ENCODE peak calls at places on chromosome 15, in six cellular contexts. One of them, this sample, is unnamed.

GRCh38 chr15:65963358-65963757 is 94.1 kb downstream of the RAB11A start:
- DNase-seq in WERI-Rb-1: no peak
- DNase-seq in aorta: no peak
- DNase-seq in brain microvascular endothelial cell: no peak
- DNase-seq in heart right ventricle: no peak
- DNase-seq in CD4-positive, CD25-positive, alpha-beta regulatory T cell: no peak
- DNase-seq in this sample: no peak

GRCh38 chr15:93103823-93104222 is 14.8 kb upstream of the RGMA start:
- DNase-seq in WERI-Rb-1: no peak
- DNase-seq in brain microvascular endothelial cell: no peak
- DNase-seq in aorta: no peak
- DNase-seq in CD4-positive, CD25-positive, alpha-beta regulatory T cell: no peak
- DNase-seq in heart right ventricle: no peak
- DNase-seq in this sample: no peak

GRCh38 chr15:56411122-56411749 is 46.0 kb downstream of the TEX9 start:
- DNase-seq in heart right ventricle: no peak
- DNase-seq in brain microvascular endothelial cell: peak
- DNase-seq in WERI-Rb-1: no peak
- DNase-seq in CD4-positive, CD25-positive, alpha-beta regulatory T cell: no peak
- DNase-seq in aorta: no peak
- DNase-seq in this sample: no peak

GRCh38 chr15:64599716-64600115 is 139.3 kb downstream of the ZNF609 start:
- DNase-seq in aorta: no peak
- DNase-seq in brain microvascular endothelial cell: no peak
- DNase-seq in CD4-positive, CD25-positive, alpha-beta regulatory T cell: no peak
- DNase-seq in heart right ventricle: no peak
- DNase-seq in WERI-Rb-1: no peak
- DNase-seq in this sample: no peak

GRCh38 chr15:41943543-41944312 is 28.6 kb downstream of the EHD4 start:
- DNase-seq in brain microvascular endothelial cell: no peak
- DNase-seq in CD4-positive, CD25-positive, alpha-beta regulatory T cell: no peak
- DNase-seq in aorta: no peak
- DNase-seq in heart right ventricle: no peak
- DNase-seq in WERI-Rb-1: no peak
- DNase-seq in this sample: no peak

GRCh38 chr15:45714501-45715488 is 80.0 kb downstream of the SQOR start:
- DNase-seq in heart right ventricle: peak
- DNase-seq in aorta: no peak
- DNase-seq in CD4-positive, CD25-positive, alpha-beta regulatory T cell: peak
- DNase-seq in brain microvascular endothelial cell: peak
- DNase-seq in WERI-Rb-1: peak
- DNase-seq in this sample: peak

GRCh38 chr15:63322541-63322940 is 45.1 kb downstream of the APH1B start:
- DNase-seq in heart right ventricle: peak
- DNase-seq in WERI-Rb-1: no peak
- DNase-seq in brain microvascular endothelial cell: peak
- DNase-seq in aorta: no peak
- DNase-seq in CD4-positive, CD25-positive, alpha-beta regulatory T cell: no peak
- DNase-seq in this sample: no peak

GRCh38 chr15:78325092-78325843 is 14.9 kb upstream of the CRABP1 start:
- DNase-seq in CD4-positive, CD25-positive, alpha-beta regulatory T cell: no peak
- DNase-seq in WERI-Rb-1: no peak
- DNase-seq in brain microvascular endothelial cell: no peak
- DNase-seq in heart right ventricle: peak
- DNase-seq in aorta: no peak
- DNase-seq in this sample: no peak

GRCh38 chr15:65333863-65334262 is 29.4 kb downstream of the RNU5B-1 start:
- DNase-seq in aorta: no peak
- DNase-seq in brain microvascular endothelial cell: no peak
- DNase-seq in heart right ventricle: no peak
- DNase-seq in WERI-Rb-1: peak
- DNase-seq in CD4-positive, CD25-positive, alpha-beta regulatory T cell: no peak
- DNase-seq in this sample: no peak

GRCh38 chr15:23416349-23417276 is 30.4 kb downstream of the GOLGA6L2 start:
- DNase-seq in heart right ventricle: no peak
- DNase-seq in WERI-Rb-1: no peak
- DNase-seq in CD4-positive, CD25-positive, alpha-beta regulatory T cell: no peak
- DNase-seq in aorta: peak
- DNase-seq in brain microvascular endothelial cell: no peak
- DNase-seq in this sample: no peak

GRCh38 chr15:83694030-83694429 is 40.1 kb downstream of the ADAMTSL3 start:
- DNase-seq in WERI-Rb-1: no peak
- DNase-seq in CD4-positive, CD25-positive, alpha-beta regulatory T cell: no peak
- DNase-seq in brain microvascular endothelial cell: peak
- DNase-seq in aorta: peak
- DNase-seq in heart right ventricle: peak
- DNase-seq in this sample: no peak

GRCh38 chr15:83692820-83693581 is 39.1 kb downstream of the ADAMTSL3 start:
- DNase-seq in WERI-Rb-1: no peak
- DNase-seq in aorta: no peak
- DNase-seq in CD4-positive, CD25-positive, alpha-beta regulatory T cell: no peak
- DNase-seq in brain microvascular endothelial cell: no peak
- DNase-seq in heart right ventricle: no peak
- DNase-seq in this sample: no peak

GRCh38 chr15:90787881-90788280 is 70.7 kb downstream of the BLM start:
- DNase-seq in brain microvascular endothelial cell: peak
- DNase-seq in heart right ventricle: no peak
- DNase-seq in aorta: no peak
- DNase-seq in WERI-Rb-1: no peak
- DNase-seq in CD4-positive, CD25-positive, alpha-beta regulatory T cell: no peak
- DNase-seq in this sample: no peak

GRCh38 chr15:78056714-78057269 is 20.7 kb downstream of the TBC1D2B start:
- DNase-seq in brain microvascular endothelial cell: no peak
- DNase-seq in aorta: peak
- DNase-seq in CD4-positive, CD25-positive, alpha-beta regulatory T cell: peak
- DNase-seq in WERI-Rb-1: no peak
- DNase-seq in heart right ventricle: peak
- DNase-seq in this sample: no peak

DNA sequence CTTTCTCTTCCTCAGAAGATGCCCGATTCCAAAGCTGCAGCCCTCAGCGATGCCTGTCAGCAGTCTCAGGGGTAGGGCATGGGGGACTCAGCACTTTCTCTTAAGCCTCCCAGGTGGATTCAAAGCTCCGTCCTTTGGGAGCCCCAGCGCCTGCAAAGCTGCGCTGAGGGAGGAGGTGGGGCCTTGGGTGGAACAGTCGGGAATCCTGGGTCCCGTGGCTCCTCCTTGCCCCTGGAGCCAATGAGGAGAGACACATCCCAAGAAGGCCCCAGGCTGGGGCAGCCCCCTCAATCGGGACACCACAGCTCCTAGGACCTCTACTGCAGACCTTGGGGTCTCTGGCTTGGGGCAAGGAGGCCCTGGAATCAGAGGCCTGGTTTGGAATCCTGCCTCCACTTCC is 227.5 kb upstream of the IGF1R start:
- DNase-seq in aorta: no peak
- DNase-seq in heart right ventricle: no peak
- DNase-seq in CD4-positive, CD25-positive, alpha-beta regulatory T cell: no peak
- DNase-seq in brain microvascular endothelial cell: no peak
- DNase-seq in WERI-Rb-1: no peak
- DNase-seq in this sample: no peak
- H3K27ac ChIP-seq in aorta: no peak
- H3K27ac ChIP-seq in heart right ventricle: no peak
- H3K27ac ChIP-seq in CD4-positive, CD25-positive, alpha-beta regulatory T cell: no peak
- H3K27ac ChIP-seq in brain microvascular endothelial cell: no peak
- H3K27ac ChIP-seq in WERI-Rb-1: no peak
- H3K27ac ChIP-seq in this sample: no peak

GRCh38 chr15:85622432-85622831 is 172.3 kb downstream of the KLHL25 start:
- DNase-seq in brain microvascular endothelial cell: no peak
- DNase-seq in heart right ventricle: no peak
- DNase-seq in aorta: no peak
- DNase-seq in CD4-positive, CD25-positive, alpha-beta regulatory T cell: no peak
- DNase-seq in WERI-Rb-1: peak
- DNase-seq in this sample: peak

GRCh38 chr15:85623648-85624047 is 171.1 kb downstream of the KLHL25 start:
- DNase-seq in heart right ventricle: no peak
- DNase-seq in WERI-Rb-1: no peak
- DNase-seq in CD4-positive, CD25-positive, alpha-beta regulatory T cell: no peak
- DNase-seq in aorta: no peak
- DNase-seq in brain microvascular endothelial cell: no peak
- DNase-seq in this sample: no peak

GRCh38 chr15:85618956-85619491 is 175.7 kb downstream of the KLHL25 start:
- DNase-seq in brain microvascular endothelial cell: peak
- DNase-seq in WERI-Rb-1: no peak
- DNase-seq in heart right ventricle: peak
- DNase-seq in CD4-positive, CD25-positive, alpha-beta regulatory T cell: peak
- DNase-seq in aorta: peak
- DNase-seq in this sample: peak

GRCh38 chr15:85621096-85621495 is 173.6 kb downstream of the KLHL25 start:
- DNase-seq in brain microvascular endothelial cell: no peak
- DNase-seq in aorta: no peak
- DNase-seq in WERI-Rb-1: no peak
- DNase-seq in heart right ventricle: no peak
- DNase-seq in CD4-positive, CD25-positive, alpha-beta regulatory T cell: no peak
- DNase-seq in this sample: no peak

GRCh38 chr15:85620321-85621044 is 174.2 kb downstream of the KLHL25 start:
- DNase-seq in brain microvascular endothelial cell: no peak
- DNase-seq in CD4-positive, CD25-positive, alpha-beta regulatory T cell: no peak
- DNase-seq in aorta: no peak
- DNase-seq in heart right ventricle: peak
- DNase-seq in WERI-Rb-1: no peak
- DNase-seq in this sample: no peak
- H3K4me3 ChIP-seq in brain microvascular endothelial cell: peak
- H3K4me3 ChIP-seq in CD4-positive, CD25-positive, alpha-beta regulatory T cell: peak
- H3K4me3 ChIP-seq in aorta: peak
- H3K4me3 ChIP-seq in heart right ventricle: peak
- H3K4me3 ChIP-seq in WERI-Rb-1: no peak
- H3K4me3 ChIP-seq in this sample: peak

DNA sequence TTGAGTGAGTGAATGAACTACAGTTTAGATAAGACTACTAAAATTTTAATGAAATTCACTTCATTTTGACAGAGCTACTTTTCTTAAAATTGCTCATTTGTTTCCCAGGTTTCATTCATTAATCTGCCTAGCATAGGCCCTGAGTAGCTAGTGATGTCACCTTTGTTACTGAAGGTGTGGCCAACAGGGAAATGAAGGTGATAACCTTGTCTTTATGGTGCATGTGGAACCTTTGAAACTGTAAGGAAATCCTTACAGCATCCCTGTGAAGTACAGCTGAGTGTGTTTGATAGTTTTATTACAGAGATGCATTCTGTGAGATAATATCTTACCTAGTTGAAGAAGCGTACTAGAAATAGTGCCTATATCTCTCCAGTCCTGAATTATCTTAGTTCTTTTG is 112.9 kb downstream of the AKAP13 start:
- DNase-seq in brain microvascular endothelial cell: no peak
- DNase-seq in heart right ventricle: no peak
- DNase-seq in aorta: no peak
- DNase-seq in WERI-Rb-1: no peak
- DNase-seq in CD4-positive, CD25-positive, alpha-beta regulatory T cell: no peak
- DNase-seq in this sample: no peak
- H3K27ac ChIP-seq in brain microvascular endothelial cell: no peak
- H3K27ac ChIP-seq in heart right ventricle: peak
- H3K27ac ChIP-seq in aorta: no peak
- H3K27ac ChIP-seq in WERI-Rb-1: peak
- H3K27ac ChIP-seq in CD4-positive, CD25-positive, alpha-beta regulatory T cell: no peak
- H3K27ac ChIP-seq in this sample: no peak

GRCh38 chr15:60004846-60005351 is 788 bp downstream of the FOXB1 start:
- DNase-seq in heart right ventricle: no peak
- DNase-seq in CD4-positive, CD25-positive, alpha-beta regulatory T cell: peak
- DNase-seq in WERI-Rb-1: peak
- DNase-seq in aorta: no peak
- DNase-seq in brain microvascular endothelial cell: no peak
- DNase-seq in this sample: no peak

GRCh38 chr15:60006808-60007346 is 2.8 kb downstream of the FOXB1 start:
- DNase-seq in brain microvascular endothelial cell: no peak
- DNase-seq in WERI-Rb-1: no peak
- DNase-seq in aorta: no peak
- DNase-seq in heart right ventricle: no peak
- DNase-seq in CD4-positive, CD25-positive, alpha-beta regulatory T cell: no peak
- DNase-seq in this sample: no peak

GRCh38 chr15:60006203-60006782 is 2.2 kb downstream of the FOXB1 start:
- DNase-seq in brain microvascular endothelial cell: no peak
- DNase-seq in WERI-Rb-1: peak
- DNase-seq in heart right ventricle: no peak
- DNase-seq in CD4-positive, CD25-positive, alpha-beta regulatory T cell: peak
- DNase-seq in aorta: no peak
- DNase-seq in this sample: no peak

GRCh38 chr15:60004019-60004845 is at the start of gene FOXB1:
- DNase-seq in CD4-positive, CD25-positive, alpha-beta regulatory T cell: peak
- DNase-seq in WERI-Rb-1: peak
- DNase-seq in heart right ventricle: no peak
- DNase-seq in brain microvascular endothelial cell: no peak
- DNase-seq in aorta: no peak
- DNase-seq in this sample: no peak

DNA sequence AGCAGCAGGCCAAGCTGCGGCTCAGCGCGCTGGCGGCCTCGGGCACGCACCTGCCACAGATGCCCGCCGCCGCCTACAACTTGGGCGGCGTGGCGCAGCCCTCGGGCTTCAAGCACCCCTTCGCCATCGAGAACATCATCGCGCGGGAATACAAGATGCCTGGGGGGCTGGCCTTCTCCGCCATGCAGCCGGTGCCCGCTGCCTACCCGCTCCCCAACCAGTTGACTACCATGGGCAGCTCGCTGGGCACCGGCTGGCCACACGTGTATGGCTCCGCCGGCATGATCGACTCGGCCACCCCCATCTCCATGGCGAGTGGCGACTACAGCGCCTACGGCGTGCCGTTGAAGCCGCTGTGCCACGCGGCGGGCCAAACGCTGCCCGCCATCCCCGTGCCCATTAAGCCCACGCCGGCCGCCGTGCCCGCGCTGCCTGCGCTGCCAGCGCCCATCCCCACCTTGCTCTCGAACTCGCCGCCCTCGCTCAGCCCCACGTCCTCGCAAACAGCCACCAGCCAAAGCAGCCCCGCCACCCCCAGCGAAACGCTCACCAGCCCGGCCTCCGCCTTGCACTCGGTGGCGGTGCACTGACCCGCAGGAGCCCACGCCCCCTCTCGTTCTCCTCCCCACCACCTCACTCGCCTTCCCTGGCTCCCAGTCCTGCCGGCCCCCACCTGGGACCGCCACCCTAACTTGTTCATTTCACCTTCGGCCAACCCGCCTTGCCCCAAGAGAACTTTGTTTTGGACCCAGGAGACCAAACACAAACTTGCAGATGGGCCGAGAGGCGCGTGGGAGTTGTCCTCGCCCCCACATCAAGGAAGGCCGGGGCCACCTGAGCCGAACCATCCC is 1.5 kb downstream of the FOXB1 start:
- DNase-seq in aorta: no peak
- DNase-seq in heart right ventricle: no peak
- DNase-seq in WERI-Rb-1: peak
- DNase-seq in CD4-positive, CD25-positive, alpha-beta regulatory T cell: peak
- DNase-seq in brain microvascular endothelial cell: no peak
- DNase-seq in this sample: no peak
- H3K4me3 ChIP-seq in aorta: peak
- H3K4me3 ChIP-seq in heart right ventricle: peak
- H3K4me3 ChIP-seq in WERI-Rb-1: peak
- H3K4me3 ChIP-seq in CD4-positive, CD25-positive, alpha-beta regulatory T cell: peak
- H3K4me3 ChIP-seq in brain microvascular endothelial cell: peak
- H3K4me3 ChIP-seq in this sample: peak

GRCh38 chr15:101221858-101222257 is 30.0 kb downstream of the CHSY1 start:
- DNase-seq in WERI-Rb-1: no peak
- DNase-seq in CD4-positive, CD25-positive, alpha-beta regulatory T cell: peak
- DNase-seq in aorta: no peak
- DNase-seq in brain microvascular endothelial cell: no peak
- DNase-seq in heart right ventricle: no peak
- DNase-seq in this sample: no peak
- H3K27ac ChIP-seq in WERI-Rb-1: no peak
- H3K27ac ChIP-seq in CD4-positive, CD25-positive, alpha-beta regulatory T cell: no peak
- H3K27ac ChIP-seq in aorta: no peak
- H3K27ac ChIP-seq in brain microvascular endothelial cell: peak
- H3K27ac ChIP-seq in heart right ventricle: peak
- H3K27ac ChIP-seq in this sample: no peak